ENCODE peak calls at places on chromosomes 7 and 10, in four cellular contexts. One of them, this sample, is unnamed.
A peak's percentile ranks its signal among the peaks of the same experiment; 100 is the strongest.

GRCh38 chr10:106864031-106864430 is 300.5 kb downstream of the SORCS1 start:
- DNase-seq in endothelial cell of umbilical vein: no peak
- DNase-seq in IMR-90: no peak
- DNase-seq in GM23338: no peak
- DNase-seq in this sample: peak; percentile 62

GRCh38 chr7:23955145-23955544 is 245.1 kb downstream of the STK31 start:
- DNase-seq in endothelial cell of umbilical vein: no peak
- DNase-seq in IMR-90: peak; percentile 6
- DNase-seq in GM23338: no peak
- DNase-seq in this sample: no peak

GRCh38 chr7:112877671-112878460 is 87.7 kb upstream of the TMEM168 start:
- DNase-seq in endothelial cell of umbilical vein: peak; percentile 43
- DNase-seq in IMR-90: no peak
- DNase-seq in GM23338: no peak
- DNase-seq in this sample: no peak

GRCh38 chr10:93095225-93095624 is 21.5 kb downstream of the CYP26A1 start:
- DNase-seq in endothelial cell of umbilical vein: no peak
- DNase-seq in IMR-90: no peak
- DNase-seq in GM23338: peak; percentile 35
- DNase-seq in this sample: no peak

GRCh38 chr10:1190052-1190395 is 133.8 kb downstream of the WDR37 start:
- DNase-seq in endothelial cell of umbilical vein: no peak
- DNase-seq in IMR-90: no peak
- DNase-seq in GM23338: no peak
- DNase-seq in this sample: no peak

GRCh38 chr7:36961097-36961496 is 236.8 kb upstream of the AOAH start:
- DNase-seq in endothelial cell of umbilical vein: no peak
- DNase-seq in IMR-90: no peak
- DNase-seq in GM23338: no peak
- DNase-seq in this sample: no peak

GRCh38 chr7:154375956-154376355 is 323.8 kb downstream of the DPP6 start:
- DNase-seq in endothelial cell of umbilical vein: no peak
- DNase-seq in IMR-90: no peak
- DNase-seq in GM23338: no peak
- DNase-seq in this sample: no peak

GRCh38 chr10:91135113-91135512 is 85.3 kb upstream of the PCGF5 start:
- DNase-seq in endothelial cell of umbilical vein: no peak
- DNase-seq in IMR-90: no peak
- DNase-seq in GM23338: no peak
- DNase-seq in this sample: no peak

GRCh38 chr10:126558881-126559280 is 111.6 kb downstream of the C10orf90 start:
- DNase-seq in endothelial cell of umbilical vein: no peak
- DNase-seq in IMR-90: no peak
- DNase-seq in GM23338: no peak
- DNase-seq in this sample: no peak

GRCh38 chr7:137258552-137258951 is 85.0 kb downstream of the PTN start:
- DNase-seq in endothelial cell of umbilical vein: no peak
- DNase-seq in IMR-90: no peak
- DNase-seq in GM23338: no peak
- DNase-seq in this sample: no peak

GRCh38 chr10:114304017-114304565 is 65.0 kb downstream of the VWA2 start:
- DNase-seq in endothelial cell of umbilical vein: peak; percentile 91
- DNase-seq in IMR-90: peak; percentile 88
- DNase-seq in GM23338: peak; percentile 85
- DNase-seq in this sample: peak; percentile 85

GRCh38 chr10:102297132-102297531 is 51.8 kb downstream of the GBF1 start:
- DNase-seq in endothelial cell of umbilical vein: no peak
- DNase-seq in IMR-90: no peak
- DNase-seq in GM23338: no peak
- DNase-seq in this sample: no peak

GRCh38 chr7:27640914-27641570 is 21.6 kb downstream of the HIBADH start:
- DNase-seq in endothelial cell of umbilical vein: peak; percentile 96
- DNase-seq in IMR-90: peak; percentile 49
- DNase-seq in GM23338: no peak
- DNase-seq in this sample: no peak

GRCh38 chr7:41652265-41652664 is 50.6 kb downstream of the INHBA start:
- DNase-seq in endothelial cell of umbilical vein: no peak
- DNase-seq in IMR-90: peak; percentile 13
- DNase-seq in GM23338: no peak
- DNase-seq in this sample: no peak

GRCh38 chr7:124354206-124354605 is 321.3 kb upstream of the TMEM229A start:
- DNase-seq in endothelial cell of umbilical vein: no peak
- DNase-seq in IMR-90: no peak
- DNase-seq in GM23338: no peak
- DNase-seq in this sample: no peak

DNA sequence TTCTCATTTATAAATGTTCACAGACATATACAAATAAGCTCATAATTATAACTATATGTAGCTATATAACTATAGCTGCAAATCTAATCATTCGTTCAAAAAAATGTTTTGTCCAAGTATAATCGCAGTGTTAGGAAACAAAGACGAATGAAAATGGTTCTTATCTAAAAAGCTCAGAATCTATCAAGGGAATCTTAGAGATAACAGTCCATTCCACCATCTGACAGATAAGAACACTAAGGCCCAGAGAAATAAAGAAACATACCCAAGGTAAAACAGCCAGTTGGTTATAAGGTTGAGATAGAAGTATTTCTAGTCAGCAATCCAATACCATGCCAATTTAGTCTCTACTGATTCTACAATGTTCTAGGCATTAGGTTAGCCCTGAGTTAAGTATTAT is 30.2 kb downstream of the CHCHD3 start:
- DNase-seq in endothelial cell of umbilical vein: no peak
- DNase-seq in IMR-90: no peak
- DNase-seq in GM23338: no peak
- DNase-seq in this sample: no peak
- H3K4me1 ChIP-seq in endothelial cell of umbilical vein: no peaks in the 10 kb centered on the region
- H3K4me1 ChIP-seq in IMR-90: peaks cover 16% of the 10 kb centered on the region
- H3K4me1 ChIP-seq in GM23338: peaks cover 39% of the 10 kb centered on the region
- H3K4me1 ChIP-seq in this sample: peaks cover 3% of the 10 kb centered on the region

GRCh38 chr7:30028749-30029635 is 780 bp downstream of the PLEKHA8 start:
- DNase-seq in endothelial cell of umbilical vein: peak; percentile 75
- DNase-seq in IMR-90: peak; percentile 19
- DNase-seq in GM23338: peak; percentile 85
- DNase-seq in this sample: peak; percentile 49
- TF ChIP-seq CTCF in endothelial cell of umbilical vein: no peak
- TF ChIP-seq CTCF in IMR-90: no peak
- TF ChIP-seq CTCF in GM23338: no peak
- TF ChIP-seq CTCF in this sample: no peak

GRCh38 chr10:69505636-69506318 is 54.5 kb downstream of the TSPAN15 start:
- DNase-seq in endothelial cell of umbilical vein: no peak
- DNase-seq in IMR-90: no peak
- DNase-seq in GM23338: no peak
- DNase-seq in this sample: no peak

GRCh38 chr10:69504576-69505250 is 53.4 kb downstream of the TSPAN15 start:
- DNase-seq in endothelial cell of umbilical vein: no peak
- DNase-seq in IMR-90: no peak
- DNase-seq in GM23338: peak; percentile 20
- DNase-seq in this sample: no peak

GRCh38 chr10:69508738-69509340 is 57.6 kb downstream of the TSPAN15 start:
- DNase-seq in endothelial cell of umbilical vein: no peak
- DNase-seq in IMR-90: no peak
- DNase-seq in GM23338: no peak
- DNase-seq in this sample: no peak

GRCh38 chr10:69506487-69506833 is 55.2 kb downstream of the TSPAN15 start:
- DNase-seq in endothelial cell of umbilical vein: no peak
- DNase-seq in IMR-90: no peak
- DNase-seq in GM23338: no peak
- DNase-seq in this sample: no peak

GRCh38 chr10:69506834-69507643 is 55.8 kb downstream of the TSPAN15 start:
- DNase-seq in endothelial cell of umbilical vein: peak; percentile 11
- DNase-seq in IMR-90: no peak
- DNase-seq in GM23338: peak; percentile 45
- DNase-seq in this sample: no peak
- H2AFZ ChIP-seq in endothelial cell of umbilical vein: no peak overlapping the region
- H2AFZ ChIP-seq in IMR-90: peak overlapping the region; percentile 51
- H2AFZ ChIP-seq in GM23338: peak overlapping the region; percentile 25
- H2AFZ ChIP-seq in this sample: peak overlapping the region; percentile 87

GRCh38 chr10:122186822-122187810 is 84.0 kb upstream of the BTBD16 start:
- DNase-seq in endothelial cell of umbilical vein: no peak
- DNase-seq in IMR-90: peak; percentile 34
- DNase-seq in GM23338: no peak
- DNase-seq in this sample: no peak
- H3K4me1 ChIP-seq in endothelial cell of umbilical vein: peaks cover 20% of the 10 kb centered on the region
- H3K4me1 ChIP-seq in IMR-90: peaks cover 6% of the 10 kb centered on the region
- H3K4me1 ChIP-seq in GM23338: peaks cover 56% of the 10 kb centered on the region
- H3K4me1 ChIP-seq in this sample: no peaks in the 10 kb centered on the region

DNA sequence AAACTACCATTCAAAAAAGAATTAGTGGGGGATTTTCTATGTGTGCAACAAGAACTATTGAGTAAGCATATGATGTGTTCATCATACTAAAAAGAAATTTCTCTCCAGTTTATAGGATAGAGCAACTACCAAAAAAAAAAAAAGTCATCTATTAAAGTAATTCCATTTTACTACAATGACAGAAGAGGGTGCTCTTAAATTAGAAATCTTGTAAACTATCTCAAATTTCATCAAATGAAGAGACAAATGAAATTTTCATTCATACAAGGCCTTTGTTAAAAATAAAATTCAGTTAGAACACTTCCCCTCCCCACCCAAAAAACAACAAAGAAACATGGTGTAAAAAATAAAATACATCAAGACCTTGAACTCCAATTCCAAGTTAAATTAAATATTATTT is 195.4 kb upstream of the PLXDC2 start:
- DNase-seq in endothelial cell of umbilical vein: no peak
- DNase-seq in IMR-90: peak; percentile 15
- DNase-seq in GM23338: no peak
- DNase-seq in this sample: no peak
- TF ChIP-seq CTCF in endothelial cell of umbilical vein: no peak
- TF ChIP-seq CTCF in IMR-90: peak; percentile 50
- TF ChIP-seq CTCF in GM23338: no peak
- TF ChIP-seq CTCF in this sample: no peak

GRCh38 chr7:311131-311680 is 21.2 kb downstream of the FOXL3 start:
- DNase-seq in endothelial cell of umbilical vein: no peak
- DNase-seq in IMR-90: no peak
- DNase-seq in GM23338: no peak
- DNase-seq in this sample: no peak
- H2AFZ ChIP-seq in endothelial cell of umbilical vein: no peak overlapping the region
- H2AFZ ChIP-seq in IMR-90: no peak overlapping the region
- H2AFZ ChIP-seq in GM23338: no peak overlapping the region
- H2AFZ ChIP-seq in this sample: no peak overlapping the region

GRCh38 chr7:65354263-65354662 is 19.4 kb upstream of the ZNF92 start:
- DNase-seq in endothelial cell of umbilical vein: no peak
- DNase-seq in IMR-90: no peak
- DNase-seq in GM23338: no peak
- DNase-seq in this sample: no peak
- H3K4me1 ChIP-seq in endothelial cell of umbilical vein: no peaks in the 10 kb centered on the region
- H3K4me1 ChIP-seq in IMR-90: no peaks in the 10 kb centered on the region
- H3K4me1 ChIP-seq in GM23338: no peaks in the 10 kb centered on the region
- H3K4me1 ChIP-seq in this sample: no peaks in the 10 kb centered on the region